ENCODE peak calls at places on chromosomes 11 and 22, in nine cellular contexts. D, F, P, N, I, O, M, G and K are unnamed samples.

GRCh38 chr11:125345706-125346561 is 150.1 kb downstream of the FEZ1 start:
- DNase-seq in O (peak), P (peak), G (peak), I (peak), M (peak), D (peak), N (peak), F (peak), K (peak)

GRCh38 chr22:43345761-43346261 is 2.6 kb upstream of the SCUBE1 start:
- DNase-seq in G (no peak), F (no peak), M (no peak), O (no peak), N (no peak), D (no peak), P (peak), I (peak), K (no peak)

GRCh38 chr11:110728476-110728875 is 16.2 kb upstream of the ARHGAP20 start:
- DNase-seq in D (no peak), G (no peak), I (no peak), P (peak), O (no peak), N (no peak), M (no peak), F (no peak), K (no peak)

GRCh38 chr11:45485070-45485716 is 180.2 kb downstream of the CHST1 start:
- DNase-seq in O (peak), I (no peak), M (no peak), D (no peak), G (no peak), P (no peak), N (no peak), F (no peak), K (no peak)

GRCh38 chr22:37345863-37346514 is 63.7 kb downstream of the CYTH4 start:
- DNase-seq in P (peak), G (no peak), N (peak), D (no peak), M (no peak), O (no peak), F (no peak), I (no peak), K (no peak)

GRCh38 chr11:95556342-95557151 is 233.0 kb downstream of the FAM76B start:
- DNase-seq in D (no peak), P (no peak), I (peak), M (peak), N (no peak), F (no peak), G (no peak), O (no peak), K (no peak)

GRCh38 chr11:128502736-128503135 is 84.6 kb downstream of the ETS1 start:
- DNase-seq in G (no peak), D (no peak), M (no peak), N (peak), P (peak), O (no peak), I (no peak), F (no peak), K (no peak)

GRCh38 chr22:50250249-50250554 is 863 bp downstream of the HDAC10 start:
- DNase-seq in G (no peak), F (no peak), O (no peak), M (no peak), D (no peak), P (no peak), N (no peak), I (no peak), K (no peak)

GRCh38 chr11:44178381-44178780 is 82.9 kb downstream of the EXT2 start:
- DNase-seq in O (peak), P (peak), F (no peak), M (no peak), I (no peak), G (no peak), D (peak), N (no peak), K (no peak)

GRCh38 chr11:19444231-19444630 is 203.5 kb upstream of the E2F8 start:
- DNase-seq in N (no peak), M (no peak), P (peak), O (no peak), F (no peak), D (no peak), G (no peak), I (no peak), K (no peak)

GRCh38 chr11:100445231-100445735 is 241.8 kb upstream of the ARHGAP42 start:
- DNase-seq in M (peak), I (no peak), N (peak), F (no peak), G (peak), D (no peak), P (peak), O (peak), K (peak)

GRCh38 chr22:43013355-43014061 is 1.4 kb downstream of the PACSIN2 start:
- DNase-seq in G (no peak), P (peak), I (peak), F (no peak), N (no peak), O (peak), D (no peak), M (no peak), K (no peak)

GRCh38 chr11:27642954-27643353 is 57.3 kb downstream of the BDNF start:
- DNase-seq in F (no peak), O (no peak), N (no peak), G (no peak), P (peak), D (no peak), I (no peak), M (no peak), K (no peak)

GRCh38 chr11:114773541-114774338 is 95.4 kb downstream of the NXPE2 start:
- DNase-seq in F (no peak), D (no peak), P (no peak), G (no peak), I (no peak), O (no peak), M (no peak), N (no peak), K (no peak)

GRCh38 chr11:18706330-18707243 is 8.0 kb downstream of the TMEM86A start:
- DNase-seq in D (no peak), P (no peak), I (peak), O (peak), N (no peak), M (peak), G (peak), F (peak), K (no peak)

GRCh38 chr22:50627914-50628542 is at the start of gene ARSA:
- DNase-seq in P (peak), N (no peak), O (peak), G (peak), F (peak), I (peak), D (peak), M (peak), K (peak)

GRCh38 chr22:22940961-22941605 is 53.5 kb downstream of the IGLL5 start:
- DNase-seq in N (no peak), O (no peak), P (no peak), D (no peak), G (no peak), F (no peak), I (peak), M (no peak), K (no peak)